ENCODE peak calls at places on chromosome 7, in nine cellular contexts. Y is stimulated activated CD4-positive, alpha-beta T cell treated with anti-CD3 and anti-CD28 coated beads, Interleukin-2, amount 100 ng/mL, for 48 hours; I is activated CD4-positive, alpha-beta T cell treated with anti-CD3 and anti-CD28 coated beads for 1 hour; N is iris pigment epithelial cell; C is activated T-cell treated with anti-CD3 and anti-CD28 coated beads for 1 hour; O is stimulated activated naive B cell treated with anti-CD40 and anti-IgM and Interleukin-4, amounts not matched to agents 10 μg/mL and 1 μg/mL and 100 μg/mL, for 72 hours; Q is D721Med; S is heart right ventricle; E is lower leg skin. F is an unnamed sample.

GRCh38 chr7:46569117-46569433 is 648.0 kb upstream of the IGFBP3 start:
- DNase-seq in E (no peak), O (no peak), Q (no peak), N (no peak), C (no peak), Y (no peak), S (no peak), I (no peak), F (no peak)

GRCh38 chr7:36670585-36671431 is 53.5 kb downstream of the AOAH start:
- DNase-seq in C (peak), Q (no peak), Y (peak), O (peak), I (peak), N (peak), E (no peak), S (no peak), F (peak)

GRCh38 chr7:99106869-99107268 is 37.0 kb downstream of the SMURF1 start:
- DNase-seq in O (no peak), C (no peak), E (no peak), N (no peak), I (no peak), Q (no peak), Y (no peak), S (no peak), F (no peak)

GRCh38 chr7:99313204-99313573 is 12.5 kb upstream of the ARPC1A start:
- DNase-seq in S (no peak), Q (no peak), E (no peak), O (no peak), N (no peak), I (no peak), C (no peak), Y (no peak), F (no peak)

GRCh38 chr7:151133986-151134742 is 33.3 kb downstream of the GBX1 start:
- DNase-seq in N (no peak), O (no peak), Q (peak), C (no peak), E (no peak), I (no peak), Y (no peak), S (peak), F (no peak)

GRCh38 chr7:45240187-45240776 is 82.7 kb downstream of the RAMP3 start:
- DNase-seq in C (no peak), Q (no peak), Y (no peak), N (no peak), S (peak), I (no peak), E (peak), O (no peak), F (no peak)

GRCh38 chr7:15561840-15562239 is at the start of gene AGMO:
- DNase-seq in C (no peak), N (peak), Y (no peak), E (peak), I (no peak), Q (no peak), O (no peak), S (peak), F (peak)

GRCh38 chr7:108094375-108094774 is 35.8 kb downstream of the LAMB4 start:
- DNase-seq in I (no peak), Y (no peak), E (no peak), Q (no peak), N (peak), S (no peak), C (no peak), O (no peak), F (no peak)

GRCh38 chr7:150378115-150378852 is 846 bp upstream of the ZNF775 start:
- DNase-seq in Q (no peak), I (peak), N (peak), S (no peak), O (peak), E (peak), Y (peak), C (no peak), F (peak)

GRCh38 chr7:133331861-133332260 is 79.0 kb downstream of the EXOC4 start:
- DNase-seq in Y (no peak), Q (no peak), I (no peak), N (no peak), O (no peak), C (no peak), E (no peak), S (no peak), F (no peak)

GRCh38 chr7:85508642-85509429 is 322.0 kb upstream of the SEMA3D start:
- DNase-seq in O (no peak), C (no peak), I (no peak), S (no peak), E (no peak), Q (no peak), N (peak), Y (no peak), F (no peak)

GRCh38 chr7:67653856-67654442 is 657.3 kb downstream of the TYW1 start:
- DNase-seq in N (no peak), I (no peak), O (no peak), E (peak), S (no peak), C (no peak), Y (no peak), Q (no peak), F (no peak)

GRCh38 chr7:47513741-47514241 is 68.1 kb downstream of the TNS3 start:
- DNase-seq in I (no peak), Y (no peak), E (no peak), Q (no peak), N (peak), S (no peak), O (no peak), C (no peak), F (no peak)

GRCh38 chr7:13139436-13139835 is 452.0 kb downstream of the ARL4A start:
- DNase-seq in Q (no peak), N (no peak), Y (no peak), O (no peak), S (no peak), C (no peak), E (no peak), I (no peak), F (no peak)

GRCh38 chr7:155214328-155214986 is 83.2 kb upstream of the INSIG1 start:
- DNase-seq in Q (no peak), E (no peak), O (no peak), C (no peak), Y (no peak), N (no peak), I (no peak), S (no peak), F (no peak)